ENCODE peak calls at places on chromosome 7, in four cellular contexts. P is K562, E is IMR-90, W is endothelial cell of umbilical vein. H is an unnamed sample.

GRCh38 chr7:16913643-16914042 is 31.9 kb upstream of the AGR3 start:
- DNase-seq in E (no peak), W (no peak), P (no peak), H (no peak)

GRCh38 chr7:98617051-98617959 is at the start of gene NPTX2:
- DNase-seq in P (no peak), W (no peak), E (no peak), H (no peak)

GRCh38 chr7:11434371-11434770 is 397.6 kb downstream of the THSD7A start:
- DNase-seq in P (no peak), E (no peak), W (no peak), H (no peak)

GRCh38 chr7:144656960-144657359 is 178.9 kb downstream of the TPK1 start:
- DNase-seq in E (no peak), P (no peak), W (no peak), H (no peak)

GRCh38 chr7:85686410-85687181 is 499.7 kb upstream of the SEMA3D start:
- DNase-seq in W (no peak), P (no peak), E (no peak), H (no peak)

GRCh38 chr7:147485660-147486210 is 1104.8 kb upstream of the C7orf33 start:
- DNase-seq in P (no peak), W (no peak), E (no peak), H (no peak)

GRCh38 chr7:116161733-116162132 is 48.6 kb upstream of the TES start:
- DNase-seq in P (no peak), E (no peak), W (no peak), H (no peak)

GRCh38 chr7:105278973-105279687 is 109.6 kb downstream of the SRPK2 start:
- DNase-seq in W (no peak), P (no peak), E (no peak), H (no peak)

GRCh38 chr7:51316262-51316665 is 345 bp downstream of the COBL start:
- DNase-seq in P (no peak), W (no peak), E (no peak), H (no peak)

GRCh38 chr7:134298902-134299683 is 17.6 kb downstream of the SLC35B4 start:
- DNase-seq in E (peak; percentile 78), W (no peak), P (no peak), H (no peak)

GRCh38 chr7:7581531-7582179 is 15.0 kb downstream of the MIOS start:
- DNase-seq in P (no peak), E (no peak), W (no peak), H (no peak)

GRCh38 chr7:132377703-132378584 is 198.3 kb downstream of the PLXNA4 start:
- DNase-seq in W (no peak), P (no peak), E (no peak), H (no peak)

GRCh38 chr7:38424750-38425463 is 151.5 kb upstream of the TARP start:
- DNase-seq in E (peak; percentile 18), W (peak; percentile 12), P (no peak), H (no peak)

GRCh38 chr7:108094375-108094774 is 35.8 kb downstream of the LAMB4 start:
- DNase-seq in E (peak; percentile 76), W (peak; percentile 17), P (no peak), H (no peak)

GRCh38 chr7:112939589-112940313 is 146.9 kb downstream of the GPR85 start:
- DNase-seq in E (peak; percentile 99), W (peak; percentile 100), P (peak; percentile 100), H (peak; percentile 83)

GRCh38 chr7:84613411-84613810 is 418.8 kb upstream of the SEMA3A start:
- DNase-seq in P (no peak), E (no peak), W (no peak), H (no peak)
- H3K9me1 ChIP-seq in P (no peaks in the 10 kb centered on the region), E (no peaks in the 10 kb centered on the region), W (peaks cover 2% of the 10 kb centered on the region), H (no peaks in the 10 kb centered on the region)

DNA sequence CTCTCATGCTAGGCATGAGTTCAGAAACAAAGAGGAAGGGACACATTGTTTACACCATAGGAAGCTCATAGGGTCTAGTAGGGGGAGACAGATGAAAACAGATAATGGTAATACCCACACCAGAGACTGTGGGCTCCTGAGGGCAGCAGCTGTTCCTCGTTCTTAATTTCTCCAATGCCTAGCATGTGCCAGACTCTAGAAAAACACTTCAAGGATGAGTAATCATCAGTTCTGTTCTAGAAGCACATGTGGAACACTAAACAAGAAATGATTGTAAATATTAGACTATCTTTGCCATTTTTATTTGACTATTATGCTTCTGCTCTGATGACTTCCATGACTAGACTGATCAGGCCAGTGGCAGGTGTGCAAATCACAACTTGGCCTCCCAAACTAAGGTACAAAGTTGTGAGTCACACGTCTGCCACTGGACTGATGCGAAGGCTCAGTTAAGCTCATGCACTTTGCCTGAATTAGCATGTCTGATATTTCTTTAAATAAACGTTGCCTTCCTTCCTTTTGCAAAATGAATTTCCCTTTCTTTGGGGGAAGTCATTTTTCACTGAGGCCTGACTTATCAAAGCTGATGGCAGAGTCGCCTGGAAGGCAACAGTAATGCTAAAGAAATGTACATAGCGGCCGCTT is 89.2 kb upstream of the FGL2 start:
- DNase-seq in P (no peak), W (peak; percentile 81), E (peak; percentile 41), H (no peak)
- H3K9me1 ChIP-seq in P (no peaks in the 10 kb centered on the region), W (no peaks in the 10 kb centered on the region), E (peaks cover 6% of the 10 kb centered on the region), H (no peaks in the 10 kb centered on the region)

DNA sequence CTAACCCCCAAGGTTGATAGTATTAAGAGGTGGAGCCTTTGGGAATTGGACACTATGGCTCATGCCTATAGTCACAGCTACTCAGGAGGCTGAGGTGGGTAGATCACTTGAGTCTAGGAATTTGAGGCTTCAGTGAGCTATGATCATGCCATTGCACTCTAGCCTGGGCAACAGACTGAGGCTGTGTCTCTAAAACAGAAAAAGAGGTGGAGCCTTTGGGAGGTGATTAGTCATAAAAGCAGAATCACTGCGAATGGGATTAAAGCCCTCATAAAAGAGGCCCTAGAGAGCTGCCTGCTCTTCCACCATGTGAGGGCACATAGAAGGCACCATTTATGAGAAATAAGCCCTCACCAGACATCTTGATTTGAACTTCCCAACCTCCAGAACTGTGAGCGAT is 81.9 kb downstream of the SKAP2 start:
- DNase-seq in E (no peak), W (no peak), P (no peak), H (no peak)
- H3K9me1 ChIP-seq in E (no peaks in the 10 kb centered on the region), W (no peaks in the 10 kb centered on the region), P (no peaks in the 10 kb centered on the region), H (no peaks in the 10 kb centered on the region)

DNA sequence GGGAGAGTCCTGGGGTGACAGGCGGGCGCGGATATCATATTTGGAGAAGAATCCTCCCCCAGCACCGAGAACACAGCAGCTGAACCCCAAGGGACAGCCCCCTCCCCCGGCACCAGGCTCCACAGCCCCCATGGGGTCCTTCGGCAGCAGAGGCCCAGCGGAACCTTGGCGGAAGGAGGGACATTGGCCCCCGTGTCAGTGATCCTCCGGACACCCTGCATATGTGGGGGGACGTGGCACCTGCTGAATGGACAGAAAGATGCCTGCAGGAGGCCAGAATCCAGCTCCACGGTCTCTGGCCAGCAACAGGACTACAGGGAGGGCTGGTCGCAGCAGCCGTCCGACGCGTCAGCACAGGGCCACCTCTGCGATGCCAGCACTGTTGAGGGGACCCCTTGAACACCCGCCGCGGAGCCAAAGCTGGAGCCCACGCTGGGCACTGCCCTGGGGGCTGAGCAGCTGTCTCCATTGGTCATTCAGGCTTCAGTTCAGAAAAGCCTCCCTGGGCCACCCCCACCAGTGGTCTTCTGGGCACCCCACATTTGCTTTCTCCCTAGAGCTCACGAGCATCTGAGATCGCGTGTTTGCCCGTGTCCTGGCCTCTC is 240.1 kb downstream of the ELFN1 start:
- DNase-seq in E (no peak), W (no peak), P (no peak), H (no peak)
- H3K9me1 ChIP-seq in E (peaks cover 9% of the 10 kb centered on the region), W (no peaks in the 10 kb centered on the region), P (no peaks in the 10 kb centered on the region), H (no peaks in the 10 kb centered on the region)

DNA sequence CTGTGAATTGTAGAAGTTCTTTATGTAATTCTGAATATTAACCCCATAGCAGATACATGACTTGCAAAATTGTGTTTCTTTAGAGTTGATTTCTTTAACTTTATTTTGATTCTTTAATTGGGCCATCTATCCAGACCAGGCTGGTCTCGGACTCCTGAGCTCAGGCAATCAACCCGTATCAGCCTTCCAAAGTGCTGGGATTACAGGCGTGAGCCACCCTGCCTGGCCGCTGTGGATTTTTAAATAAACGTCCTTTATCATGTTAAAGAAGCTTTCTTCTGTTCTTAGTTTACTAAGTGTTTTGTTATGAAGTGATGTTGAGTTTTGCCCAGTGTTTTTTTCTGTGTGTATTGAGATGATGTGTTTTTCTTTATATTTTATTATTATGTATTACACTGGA is 118.0 kb downstream of the TPST1 start:
- DNase-seq in P (no peak), E (no peak), W (no peak), H (no peak)
- H3K9me1 ChIP-seq in P (no peaks in the 10 kb centered on the region), E (no peaks in the 10 kb centered on the region), W (no peaks in the 10 kb centered on the region), H (no peaks in the 10 kb centered on the region)

DNA sequence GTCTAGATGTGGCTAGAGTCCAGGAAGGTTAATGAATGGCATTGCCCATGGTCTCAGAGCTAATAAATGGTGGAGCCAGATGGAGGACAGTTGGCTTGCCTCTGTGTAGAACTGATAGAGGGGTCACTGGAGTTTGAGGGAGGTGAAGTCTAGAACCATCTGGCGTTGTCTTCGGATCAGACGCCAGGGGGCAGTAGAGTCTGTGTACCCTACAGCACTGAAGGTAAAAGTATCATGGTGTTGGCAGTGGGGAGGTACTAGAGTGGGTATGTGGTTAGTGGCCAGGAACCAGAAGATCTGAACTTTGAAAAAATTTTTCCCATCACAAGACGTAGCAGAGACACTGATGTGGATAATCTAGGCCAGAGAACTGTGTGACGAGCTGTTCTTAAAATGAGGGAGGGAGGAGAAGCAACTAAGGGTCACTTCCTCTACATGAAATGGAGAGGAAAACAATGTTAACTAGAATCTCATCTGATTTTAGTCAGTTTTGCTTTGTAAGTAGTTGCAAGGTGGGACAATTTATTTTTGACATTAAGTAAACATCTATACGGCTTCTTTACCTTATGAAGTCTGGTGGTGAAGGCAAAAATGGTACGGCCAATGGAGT is 227.9 kb upstream of the PRSS58 start:
- DNase-seq in W (no peak), E (no peak), P (peak; percentile 71), H (no peak)
- H3K9me1 ChIP-seq in W (no peaks in the 10 kb centered on the region), E (peaks cover 4% of the 10 kb centered on the region), P (peaks cover 6% of the 10 kb centered on the region), H (no peaks in the 10 kb centered on the region)

GRCh38 chr7:32948202-32948601 is 9.0 kb upstream of the FKBP9 start:
- DNase-seq in P (no peak), W (no peak), E (no peak), H (no peak)
- H3K9me1 ChIP-seq in P (no peaks in the 10 kb centered on the region), W (no peaks in the 10 kb centered on the region), E (no peaks in the 10 kb centered on the region), H (no peaks in the 10 kb centered on the region)

GRCh38 chr7:30474893-30475292 is 3.7 kb downstream of the NOD1 start:
- DNase-seq in P (no peak), W (peak; percentile 30), E (peak; percentile 84), H (no peak)
- H3K9me1 ChIP-seq in P (peaks cover 3% of the 10 kb centered on the region), W (no peaks in the 10 kb centered on the region), E (peaks cover 14% of the 10 kb centered on the region), H (no peaks in the 10 kb centered on the region)

DNA sequence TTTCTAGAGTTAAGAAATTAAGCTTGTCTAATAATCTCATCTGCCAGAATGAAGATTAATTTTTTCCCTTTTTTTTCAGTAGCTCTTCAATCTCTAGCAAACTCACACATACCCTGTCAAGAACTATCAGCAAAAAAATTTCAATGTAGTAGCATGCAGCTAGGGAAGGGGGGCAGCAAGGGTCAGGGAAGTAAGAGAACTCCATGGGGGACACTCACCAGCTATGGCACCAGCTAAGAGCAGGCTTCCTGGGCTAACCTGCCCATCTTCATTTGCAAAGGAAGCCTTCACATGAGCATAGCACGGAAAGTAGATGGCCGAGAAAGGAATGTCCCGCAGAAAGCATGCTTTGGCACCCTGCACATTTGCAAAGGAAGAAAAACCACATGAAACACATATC is 190.4 kb downstream of the SLC25A13 start:
- DNase-seq in W (no peak), P (no peak), E (no peak), H (no peak)
- H3K9me1 ChIP-seq in W (no peaks in the 10 kb centered on the region), P (no peaks in the 10 kb centered on the region), E (peaks cover 3% of the 10 kb centered on the region), H (peaks cover 2% of the 10 kb centered on the region)

GRCh38 chr7:66630529-66630928 is 1.8 kb downstream of the KCTD7 start:
- DNase-seq in E (no peak), P (no peak), W (no peak), H (no peak)
- H3K9me1 ChIP-seq in E (peaks cover 27% of the 10 kb centered on the region), P (peaks cover 4% of the 10 kb centered on the region), W (no peaks in the 10 kb centered on the region), H (no peaks in the 10 kb centered on the region)